ENCODE peak calls at places on chromosomes 2 and 18, in ten cellular contexts. J is heart right ventricle, U is tibial artery, F is adrenal gland, R is AG04450, T is heart left ventricle, O is endothelial cell, B is BJ, M is AG09309, I is tibial nerve. P is an unnamed sample.

GRCh38 chr18:23883277-23883790 is 131.2 kb upstream of the TTC39C start:
- DNase-seq in T (no peak), B (no peak), U (peak; percentile 77), R (no peak), M (no peak), F (no peak), J (no peak), I (peak; percentile 41), O (no peak), P (no peak)

GRCh38 chr2:88212251-88212790 is 42.2 kb downstream of the THNSL2 start:
- DNase-seq in M (no peak), J (no peak), T (no peak), F (no peak), I (no peak), O (no peak), R (no peak), B (no peak), U (no peak), P (no peak)

GRCh38 chr2:195756218-195756941 is 99.4 kb downstream of the SLC39A10 start:
- DNase-seq in O (no peak), F (no peak), I (no peak), U (no peak), J (no peak), B (no peak), R (no peak), M (no peak), T (no peak), P (no peak)

GRCh38 chr2:100939445-100939844 is 62.6 kb upstream of the RPL31 start:
- DNase-seq in T (no peak), I (no peak), R (no peak), U (no peak), F (no peak), B (no peak), J (no peak), O (no peak), M (no peak), P (no peak)

GRCh38 chr2:168801961-168802824 is at the start of gene NOSTRIN:
- DNase-seq in O (no peak), M (no peak), I (peak; percentile 14), J (peak; percentile 75), T (no peak), R (no peak), F (peak; percentile 63), U (no peak), B (no peak), P (no peak)

GRCh38 chr2:176508984-176509383 is 239.7 kb downstream of the MTX2 start:
- DNase-seq in B (no peak), O (no peak), U (no peak), J (no peak), I (no peak), R (no peak), F (no peak), M (no peak), T (no peak), P (no peak)

GRCh38 chr2:96869281-96869823 is 528 bp downstream of the SEMA4C start:
- DNase-seq in J (peak; percentile 90), R (no peak), F (peak; percentile 85), B (no peak), O (peak; percentile 54), T (peak; percentile 89), M (no peak), I (peak; percentile 73), U (peak; percentile 95), P (peak; percentile 66)

GRCh38 chr2:122390406-122390805 is 635.0 kb downstream of the TSN start:
- DNase-seq in M (no peak), F (no peak), I (no peak), O (no peak), U (no peak), T (no peak), B (no peak), R (no peak), J (no peak), P (no peak)

GRCh38 chr2:126627623-126628022 is 28.3 kb upstream of the GYPC start:
- DNase-seq in T (no peak), J (peak; percentile 17), I (no peak), R (no peak), F (peak; percentile 40), M (no peak), U (no peak), O (no peak), B (no peak), P (no peak)

GRCh38 chr18:13439475-13439874 is 220.9 kb downstream of the LDLRAD4 start:
- DNase-seq in T (peak; percentile 51), U (peak; percentile 53), R (no peak), M (no peak), B (no peak), O (no peak), J (no peak), F (no peak), I (no peak), P (no peak)

GRCh38 chr2:201466050-201466660 is 14.6 kb downstream of the STRADB start:
- DNase-seq in U (no peak), T (no peak), J (no peak), R (no peak), I (no peak), O (no peak), B (peak; percentile 59), M (peak; percentile 61), F (no peak), P (no peak)

GRCh38 chr2:62163106-62163831 is 32.6 kb upstream of the B3GNT2 start:
- DNase-seq in M (no peak), J (no peak), R (no peak), U (no peak), T (no peak), I (no peak), B (no peak), O (no peak), F (no peak), P (no peak)

GRCh38 chr2:8148260-8148880 is 533.5 kb upstream of the ID2 start:
- DNase-seq in I (no peak), M (peak; percentile 81), F (no peak), U (no peak), T (no peak), R (peak; percentile 66), B (peak; percentile 59), J (no peak), O (no peak), P (no peak)

GRCh38 chr2:205675861-205676516 is 6.3 kb upstream of the NRP2 start:
- DNase-seq in I (no peak), M (no peak), U (no peak), O (peak; percentile 37), J (peak; percentile 48), B (no peak), T (no peak), F (peak; percentile 42), R (no peak), P (no peak)

GRCh38 chr2:225100856-225101294 is 58.6 kb upstream of the DOCK10 start:
- DNase-seq in B (peak; percentile 89), F (no peak), U (no peak), R (peak; percentile 81), M (peak; percentile 82), T (no peak), I (no peak), O (no peak), J (no peak), P (no peak)

GRCh38 chr2:112712903-112713584 is 7.8 kb upstream of the NT5DC4 start:
- DNase-seq in O (no peak), F (no peak), M (no peak), B (no peak), J (no peak), T (no peak), U (no peak), I (no peak), R (no peak), P (no peak)

GRCh38 chr2:176648691-176649297 is 379.6 kb downstream of the MTX2 start:
- DNase-seq in U (no peak), F (no peak), I (no peak), R (no peak), T (no peak), M (no peak), O (no peak), J (no peak), B (no peak), P (no peak)

GRCh38 chr2:71801969-71802368 is 345.7 kb downstream of the CYP26B1 start:
- DNase-seq in T (peak; percentile 76), F (peak; percentile 83), O (peak; percentile 81), R (no peak), U (peak; percentile 84), J (peak; percentile 68), M (no peak), B (no peak), I (peak; percentile 39), P (peak; percentile 66)
- TF ChIP-seq CTCF in T (peak; percentile 70), F (peak; percentile 62), O (peak; percentile 47), R (peak; percentile 58), U (peak; percentile 78), J (peak; percentile 76), M (peak; percentile 79), B (peak; percentile 72), I (peak; percentile 47), P (peak; percentile 58)

DNA sequence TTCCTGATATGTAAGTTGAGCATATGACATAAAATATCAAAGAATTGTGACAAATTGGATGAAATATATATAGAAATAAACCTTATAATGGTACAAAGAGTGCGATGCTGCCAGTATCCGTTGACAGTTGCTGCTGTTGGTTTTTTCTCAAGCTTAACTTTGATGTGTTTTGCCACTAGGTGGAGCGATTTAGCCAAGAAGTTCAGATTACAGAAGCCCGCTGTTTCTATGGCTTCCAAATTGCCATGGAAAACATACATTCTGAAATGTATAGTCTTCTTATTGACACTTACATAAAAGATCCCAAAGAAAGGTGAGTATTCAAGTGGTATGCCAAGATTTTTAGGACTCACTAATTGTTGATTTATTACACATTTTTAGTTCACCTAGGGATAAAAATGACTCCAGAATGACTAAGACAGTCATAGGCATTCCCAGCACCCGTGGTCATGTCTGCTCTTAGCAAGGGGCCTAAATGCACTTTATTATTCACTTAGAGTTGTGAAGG is 2.1 kb downstream of the RRM2 start:
- DNase-seq in F (peak; percentile 49), T (no peak), U (peak; percentile 33), R (peak; percentile 52), M (no peak), J (peak; percentile 57), O (peak; percentile 51), I (no peak), B (no peak), P (peak; percentile 37)
- TF ChIP-seq CTCF in F (peak; percentile 72), T (peak; percentile 74), U (peak; percentile 72), R (peak; percentile 62), M (peak; percentile 53), J (peak; percentile 70), O (peak; percentile 74), I (peak; percentile 67), B (peak; percentile 56), P (peak; percentile 67)

GRCh38 chr18:65567372-65567771 is 183.4 kb upstream of the CDH7 start:
- DNase-seq in J (no peak), R (no peak), F (no peak), B (no peak), T (no peak), O (no peak), U (no peak), I (no peak), M (no peak), P (no peak)
- TF ChIP-seq CTCF in J (no peak), R (no peak), F (no peak), B (no peak), T (no peak), O (no peak), U (no peak), I (no peak), M (no peak), P (peak; percentile 50)

DNA sequence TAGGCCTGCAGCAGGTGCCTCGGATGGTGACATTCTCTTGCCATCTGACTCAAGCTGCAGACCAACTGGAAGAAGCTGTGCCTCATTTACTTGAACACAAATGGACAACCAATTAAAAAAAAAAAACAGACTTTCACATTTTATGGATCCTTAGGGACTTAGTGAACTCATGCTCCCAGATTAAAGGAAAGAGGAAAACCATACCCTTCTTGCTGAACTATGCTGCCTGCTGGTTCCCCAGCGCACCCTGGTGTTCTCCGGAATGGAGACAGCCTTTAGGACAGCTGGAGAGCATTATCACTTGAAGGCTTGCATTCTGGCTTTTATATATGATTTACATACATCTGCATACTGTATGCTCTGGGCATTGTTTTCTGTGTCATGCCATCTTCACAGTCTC is 370.7 kb downstream of the SLC4A3 start:
- DNase-seq in B (no peak), I (no peak), M (no peak), T (no peak), O (no peak), R (no peak), F (no peak), J (no peak), U (no peak), P (peak; percentile 8)
- TF ChIP-seq CTCF in B (peak; percentile 33), I (no peak), M (peak; percentile 38), T (no peak), O (no peak), R (no peak), F (no peak), J (no peak), U (no peak), P (no peak)

P was measured in nephron progenitor cell.